ENCODE peak calls at places on chromosome 10, in ten cellular contexts. J, R, T, A, F, C, H, G, U and X are unnamed samples.

GRCh38 chr10:80524190-80524589 is 13.5 kb upstream of the SH2D4B start:
- DNase-seq in J (no peak), R (no peak), T (no peak), A (no peak), F (no peak), C (no peak), H (no peak), G (no peak), U (no peak), X (no peak)

GRCh38 chr10:132186488-132187413 is at the start of gene DPYSL4:
- DNase-seq in J (no peak), R (peak; percentile 56), T (peak; percentile 97), A (no peak), F (no peak), C (no peak), H (no peak), G (no peak), U (peak; percentile 97), X (peak; percentile 70)

GRCh38 chr10:90138844-90139243 is 437.5 kb downstream of the KIF20B start:
- DNase-seq in J (no peak), R (no peak), T (no peak), A (no peak), F (no peak), C (peak; percentile 37), H (no peak), G (no peak), U (no peak), X (no peak)

GRCh38 chr10:23413629-23414089 is 25.2 kb upstream of the OTUD1 start:
- DNase-seq in J (no peak), R (no peak), T (no peak), A (no peak), F (peak; percentile 56), C (no peak), H (no peak), G (no peak), U (no peak), X (no peak)

GRCh38 chr10:127984944-127985343 is 78.0 kb downstream of the PTPRE start:
- DNase-seq in J (no peak), R (no peak), T (no peak), A (no peak), F (no peak), C (no peak), H (no peak), G (no peak), U (no peak), X (no peak)

GRCh38 chr10:88890681-88891371 is 10.8 kb downstream of the STAMBPL1 start:
- DNase-seq in J (no peak), R (no peak), T (no peak), A (no peak), F (no peak), C (no peak), H (no peak), G (no peak), U (no peak), X (no peak)

GRCh38 chr10:31062856-31063255 is 31.2 kb upstream of the ZNF438 start:
- DNase-seq in J (no peak), R (no peak), T (peak; percentile 48), A (no peak), F (no peak), C (peak; percentile 56), H (no peak), G (no peak), U (no peak), X (no peak)

GRCh38 chr10:88952647-88953111 is at the start of gene ACTA2:
- DNase-seq in J (no peak), R (no peak), T (peak; percentile 65), A (no peak), F (no peak), C (no peak), H (no peak), G (no peak), U (no peak), X (no peak)

GRCh38 chr10:114115661-114116060 is 58.3 kb downstream of the CCDC186 start:
- DNase-seq in J (no peak), R (peak; percentile 29), T (no peak), A (no peak), F (no peak), C (no peak), H (no peak), G (no peak), U (no peak), X (no peak)

GRCh38 chr10:114709966-114710365 is 51.9 kb upstream of the ABLIM1 start:
- DNase-seq in J (no peak), R (no peak), T (no peak), A (no peak), F (no peak), C (peak; percentile 74), H (no peak), G (no peak), U (no peak), X (no peak)

GRCh38 chr10:12405342-12406320 is 56.3 kb downstream of the CAMK1D start:
- DNase-seq in J (peak; percentile 75), R (peak; percentile 69), T (no peak), A (no peak), F (no peak), C (peak; percentile 76), H (no peak), G (no peak), U (no peak), X (no peak)

GRCh38 chr10:7610651-7611389 is 55.9 kb downstream of the ITIH5 start:
- DNase-seq in J (no peak), R (no peak), T (peak; percentile 83), A (no peak), F (no peak), C (no peak), H (no peak), G (no peak), U (no peak), X (no peak)

GRCh38 chr10:33800545-33800944 is 466.1 kb upstream of the NRP1 start:
- DNase-seq in J (no peak), R (no peak), T (no peak), A (no peak), F (no peak), C (peak; percentile 4), H (no peak), G (no peak), U (no peak), X (no peak)

GRCh38 chr10:12892924-12893323 is 108.6 kb downstream of the CCDC3 start:
- DNase-seq in J (no peak), R (no peak), T (no peak), A (no peak), F (no peak), C (no peak), H (no peak), G (no peak), U (no peak), X (no peak)

GRCh38 chr10:131082991-131083465 is 228.5 kb downstream of the TCERG1L start:
- DNase-seq in J (no peak), R (no peak), T (no peak), A (no peak), F (no peak), C (no peak), H (no peak), G (no peak), U (no peak), X (no peak)

GRCh38 chr10:81021428-81022129 is 483.9 kb downstream of the SH2D4B start:
- DNase-seq in J (no peak), R (no peak), T (no peak), A (no peak), F (peak; percentile 11), C (no peak), H (no peak), G (no peak), U (no peak), X (no peak)

GRCh38 chr10:69742928-69743602 is 58.6 kb upstream of the COL13A1 start:
- DNase-seq in J (no peak), R (peak; percentile 0), T (peak; percentile 40), A (peak; percentile 74), F (no peak), C (no peak), H (no peak), G (no peak), U (peak; percentile 73), X (peak; percentile 75)

GRCh38 chr10:79249156-79250121 is 97.8 kb upstream of the PPIF start:
- DNase-seq in J (no peak), R (no peak), T (no peak), A (no peak), F (no peak), C (no peak), H (no peak), G (no peak), U (no peak), X (no peak)

GRCh38 chr10:28533315-28533564 is 322 bp downstream of the WAC start:
- DNase-seq in J (no peak), R (no peak), T (no peak), A (no peak), F (peak; percentile 14), C (no peak), H (no peak), G (no peak), U (peak; percentile 6), X (no peak)

GRCh38 chr10:92737484-92737883 is 47.7 kb downstream of the HHEX start:
- DNase-seq in J (no peak), R (no peak), T (no peak), A (no peak), F (no peak), C (no peak), H (no peak), G (no peak), U (no peak), X (no peak)

GRCh38 chr10:116690356-116691078 is 51.8 kb downstream of the HSPA12A start:
- DNase-seq in J (no peak), R (no peak), T (no peak), A (peak; percentile 34), F (peak; percentile 36), C (no peak), H (no peak), G (no peak), U (no peak), X (no peak)

GRCh38 chr10:6204063-6204340 is 1.3 kb downstream of the PFKFB3 start:
- DNase-seq in J (no peak), R (no peak), T (peak; percentile 57), A (peak; percentile 41), F (no peak), C (no peak), H (no peak), G (no peak), U (no peak), X (peak; percentile 65)

GRCh38 chr10:73501651-73502050 is 5.8 kb upstream of the PPP3CB start:
- DNase-seq in J (no peak), R (no peak), T (no peak), A (no peak), F (no peak), C (no peak), H (no peak), G (no peak), U (no peak), X (no peak)

GRCh38 chr10:53839437-53840039 is 961.5 kb downstream of the PCDH15 start:
- DNase-seq in J (peak; percentile 2), R (no peak), T (peak; percentile 13), A (no peak), F (peak; percentile 57), C (peak; percentile 49), H (no peak), G (no peak), U (no peak), X (no peak)

GRCh38 chr10:91378061-91378460 is 32.1 kb upstream of the HECTD2 start:
- DNase-seq in J (peak; percentile 1), R (no peak), T (no peak), A (no peak), F (no peak), C (peak; percentile 48), H (no peak), G (no peak), U (no peak), X (no peak)

GRCh38 chr10:48504141-48504885 is 100.6 kb downstream of the ARHGAP22 start:
- DNase-seq in J (no peak), R (no peak), T (no peak), A (no peak), F (no peak), C (no peak), H (no peak), G (no peak), U (no peak), X (peak; percentile 39)

GRCh38 chr10:32207544-32207943 is 139.4 kb downstream of the EPC1 start:
- DNase-seq in J (peak; percentile 5), R (peak; percentile 5), T (peak; percentile 55), A (peak; percentile 56), F (no peak), C (peak; percentile 43), H (peak; percentile 24), G (peak; percentile 37), U (peak; percentile 49), X (peak; percentile 50)